ENCODE peak calls at places on chromosome 2, in four cellular contexts. D is H9, T is mesenchymal stem cell, L is neuronal stem cell. J is an unnamed sample.

GRCh38 chr2:205989291-205990071 is 96.5 kb downstream of the INO80D start:
- DNase-seq in D (no peak), T (no peak), L (peak), J (no peak)

GRCh38 chr2:39728941-39729351 is 50.1 kb downstream of the THUMPD2 start:
- DNase-seq in D (peak), T (peak), L (no peak), J (no peak)

GRCh38 chr2:43142921-43143438 is 83.4 kb downstream of the ZFP36L2 start:
- DNase-seq in D (no peak), T (peak), L (no peak), J (no peak)

GRCh38 chr2:51695531-51695930 is 663.6 kb upstream of the NRXN1 start:
- DNase-seq in D (no peak), T (no peak), L (no peak), J (no peak)

GRCh38 chr2:42722328-42723190 is 41.4 kb downstream of the OXER1 start:
- DNase-seq in D (no peak), T (peak), L (no peak), J (peak)

GRCh38 chr2:168670478-168670877 is 132.0 kb upstream of the NOSTRIN start:
- DNase-seq in D (no peak), T (no peak), L (no peak), J (no peak)

GRCh38 chr2:160380000-160380570 is 113.5 kb downstream of the RBMS1 start:
- DNase-seq in D (no peak), T (no peak), L (no peak), J (no peak)

GRCh38 chr2:120715356-120715755 is 20.3 kb upstream of the GLI2 start:
- DNase-seq in D (no peak), T (no peak), L (no peak), J (no peak)

GRCh38 chr2:237911363-237912017 is 52.1 kb downstream of the RAMP1 start:
- DNase-seq in D (no peak), T (no peak), L (no peak), J (no peak)

GRCh38 chr2:17918789-17919188 is 40.3 kb downstream of the KCNS3 start:
- DNase-seq in D (no peak), T (peak), L (no peak), J (no peak)

GRCh38 chr2:219957815-219958214 is 330.4 kb downstream of the SLC4A3 start:
- DNase-seq in D (no peak), T (no peak), L (no peak), J (no peak)

GRCh38 chr2:159516241-159516758 is 100.0 kb downstream of the BAZ2B start:
- DNase-seq in D (no peak), T (peak), L (peak), J (peak)

GRCh38 chr2:167582619-167583018 is 664.8 kb downstream of the STK39 start:
- DNase-seq in D (peak), T (no peak), L (no peak), J (no peak)

GRCh38 chr2:218051908-218052307 is 17.1 kb upstream of the RUFY4 start:
- DNase-seq in D (no peak), T (no peak), L (no peak), J (no peak)

GRCh38 chr2:47232738-47233415 is 77.8 kb upstream of the STPG4 start:
- DNase-seq in D (no peak), T (peak), L (no peak), J (no peak)

GRCh38 chr2:9665903-9666302 is 35.1 kb upstream of the YWHAQ start:
- DNase-seq in D (no peak), T (peak), L (no peak), J (no peak)

GRCh38 chr2:181953773-181954537 is 31.7 kb upstream of the PPP1R1C start:
- DNase-seq in D (peak), T (peak), L (peak), J (peak)

GRCh38 chr2:236041616-236042015 is 126.6 kb downstream of the GBX2 start:
- DNase-seq in D (no peak), T (no peak), L (no peak), J (no peak)

GRCh38 chr2:217517402-217517801 is 485.4 kb downstream of the TNS1 start:
- DNase-seq in D (no peak), T (peak), L (no peak), J (no peak)

GRCh38 chr2:64638502-64639120 is 15.1 kb downstream of the SERTAD2 start:
- DNase-seq in D (no peak), T (no peak), L (no peak), J (no peak)

GRCh38 chr2:64640153-64641044 is 13.3 kb downstream of the SERTAD2 start:
- DNase-seq in D (no peak), T (peak), L (no peak), J (no peak)

GRCh38 chr2:64641585-64641984 is 12.1 kb downstream of the SERTAD2 start:
- DNase-seq in D (no peak), T (no peak), L (no peak), J (no peak)

GRCh38 chr2:64637931-64638330 is 15.8 kb downstream of the SERTAD2 start:
- DNase-seq in D (no peak), T (peak), L (no peak), J (peak)

GRCh38 chr2:64639691-64640090 is 14.0 kb downstream of the SERTAD2 start:
- DNase-seq in D (no peak), T (no peak), L (no peak), J (peak)
- H3K4me2 ChIP-seq in D (no peak), T (no peak), L (no peak), J (no peak)

GRCh38 chr2:128390256-128390990 is 71.8 kb upstream of the HS6ST1 start:
- DNase-seq in D (peak), T (no peak), L (no peak), J (no peak)
- H3K18ac ChIP-seq in D (no peak), T (no peak), L (peak), J (peak)

DNA sequence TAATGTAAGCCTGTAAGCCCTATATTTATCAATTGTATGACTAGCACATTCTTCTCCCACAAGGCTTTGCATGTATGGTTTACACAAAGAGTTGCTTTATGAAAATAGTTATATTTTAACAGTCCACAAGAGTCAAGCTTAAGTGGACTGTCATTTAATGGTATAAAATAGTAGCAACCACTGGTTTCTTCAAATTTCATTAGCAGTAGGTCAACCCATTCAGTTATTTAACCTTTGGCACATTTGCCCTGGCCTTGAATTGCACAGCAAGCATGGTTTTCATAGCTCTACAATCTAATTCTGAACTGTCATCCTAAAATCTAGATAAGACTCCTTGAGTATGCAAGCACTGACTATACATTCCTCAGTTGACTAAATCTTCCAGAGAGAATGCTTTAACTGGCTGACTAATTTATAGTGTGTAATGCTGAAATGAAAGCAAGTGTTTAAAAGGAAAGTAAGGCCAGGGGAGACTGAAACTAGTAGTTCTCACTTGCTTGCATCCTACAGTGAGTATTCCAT is 1.8 kb downstream of the DPP4 start:
- DNase-seq in D (no peak), T (peak), L (no peak), J (peak)
- H3K4me2 ChIP-seq in D (no peak), T (no peak), L (no peak), J (no peak)

DNA sequence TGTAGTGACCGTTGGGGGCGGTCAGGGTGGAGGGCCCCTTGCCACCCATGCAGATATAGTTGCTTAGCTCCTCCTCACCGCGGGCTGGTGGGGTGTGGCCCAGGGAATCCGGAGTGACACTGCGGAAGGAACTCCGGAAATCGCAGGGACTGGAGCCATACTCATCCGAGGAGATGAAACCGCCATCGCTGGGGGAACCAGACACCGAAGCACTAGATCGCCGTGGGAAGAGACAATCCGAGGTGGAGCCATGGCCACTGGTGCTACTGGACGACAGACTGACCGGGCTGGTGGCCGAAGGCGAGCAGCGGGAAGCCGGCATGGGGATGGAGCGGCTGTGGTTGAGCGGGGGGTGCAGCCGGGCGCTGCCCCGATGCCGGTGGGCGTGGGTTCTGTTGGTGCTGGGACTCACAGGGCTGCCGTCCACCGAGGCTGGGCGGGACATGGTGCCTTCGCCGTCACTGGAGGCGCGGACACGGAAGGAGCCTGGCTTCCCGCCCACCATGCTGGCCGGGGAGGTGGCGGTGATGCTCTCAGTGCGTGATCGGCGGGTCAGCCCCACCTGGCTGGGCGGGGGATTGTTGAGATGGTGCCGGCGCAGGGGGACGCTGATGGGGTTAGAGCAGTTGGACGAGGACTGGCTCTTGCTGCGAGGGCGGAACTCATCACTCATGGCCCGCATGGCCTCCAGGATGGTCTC is 2.2 kb downstream of the IRS1 start:
- DNase-seq in D (peak), T (no peak), L (no peak), J (no peak)
- H3K18ac ChIP-seq in D (no peak), T (peak), L (peak), J (peak)

GRCh38 chr2:23496456-23496855 is 111.5 kb downstream of the KLHL29 start:
- DNase-seq in D (no peak), T (no peak), L (no peak), J (no peak)
- H3K4me2 ChIP-seq in D (no peak), T (no peak), L (no peak), J (no peak)

DNA sequence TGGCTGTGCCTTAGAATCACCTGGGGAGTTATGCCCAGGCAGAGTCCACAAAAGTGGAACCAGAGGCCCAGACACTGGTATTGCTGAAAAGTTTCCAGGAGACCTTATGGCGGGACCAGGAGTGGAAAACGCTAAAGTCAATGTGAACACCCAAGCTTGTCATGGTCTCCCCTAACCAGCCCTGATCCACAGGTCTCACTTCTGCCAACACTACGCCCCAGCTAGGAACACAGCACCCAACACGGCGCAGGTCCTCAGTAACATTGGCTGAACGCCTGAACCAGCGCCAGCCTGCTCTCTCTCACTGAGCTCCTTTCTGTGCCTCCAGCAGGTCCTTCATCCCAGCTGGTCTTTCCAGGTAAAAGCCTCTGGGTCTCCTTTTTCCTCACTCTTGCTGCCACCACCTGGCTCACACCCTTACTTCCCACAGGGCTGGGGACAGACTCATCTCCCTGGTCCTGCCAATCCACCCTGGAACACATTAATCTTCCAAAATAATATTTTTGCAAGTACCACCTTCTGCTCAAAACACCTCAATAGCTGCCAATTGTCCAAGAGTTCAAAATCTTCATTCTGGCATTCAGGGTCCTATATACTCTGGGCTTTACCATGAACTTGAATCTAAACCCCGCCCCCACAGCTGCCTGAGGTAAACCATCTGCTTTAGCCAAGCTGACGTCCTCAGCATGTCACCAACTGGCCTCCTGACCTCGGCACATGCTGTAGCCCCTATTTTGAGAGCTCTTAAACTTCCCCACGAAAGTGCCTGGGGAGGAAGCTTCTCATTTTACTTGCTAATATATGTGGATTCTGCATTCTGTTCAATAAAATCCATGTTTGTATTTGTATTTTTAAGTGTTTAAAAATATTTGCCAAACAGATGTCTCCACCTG is 34.6 kb downstream of the ADCY3 start:
- DNase-seq in D (no peak), T (peak), L (no peak), J (no peak)
- H3K18ac ChIP-seq in D (no peak), T (no peak), L (peak), J (no peak)

GRCh38 chr2:173452436-173452835 is 97.8 kb downstream of the CDCA7 start:
- DNase-seq in D (no peak), T (no peak), L (peak), J (no peak)

GRCh38 chr2:173446722-173447121 is 92.0 kb downstream of the CDCA7 start:
- DNase-seq in D (no peak), T (no peak), L (no peak), J (no peak)

GRCh38 chr2:173451137-173451536 is 96.5 kb downstream of the CDCA7 start:
- DNase-seq in D (no peak), T (no peak), L (no peak), J (no peak)

GRCh38 chr2:173448938-173449471 is 94.3 kb downstream of the CDCA7 start:
- DNase-seq in D (peak), T (peak), L (peak), J (peak)
- H3K4me2 ChIP-seq in D (peak), T (peak), L (no peak), J (peak)

DNA sequence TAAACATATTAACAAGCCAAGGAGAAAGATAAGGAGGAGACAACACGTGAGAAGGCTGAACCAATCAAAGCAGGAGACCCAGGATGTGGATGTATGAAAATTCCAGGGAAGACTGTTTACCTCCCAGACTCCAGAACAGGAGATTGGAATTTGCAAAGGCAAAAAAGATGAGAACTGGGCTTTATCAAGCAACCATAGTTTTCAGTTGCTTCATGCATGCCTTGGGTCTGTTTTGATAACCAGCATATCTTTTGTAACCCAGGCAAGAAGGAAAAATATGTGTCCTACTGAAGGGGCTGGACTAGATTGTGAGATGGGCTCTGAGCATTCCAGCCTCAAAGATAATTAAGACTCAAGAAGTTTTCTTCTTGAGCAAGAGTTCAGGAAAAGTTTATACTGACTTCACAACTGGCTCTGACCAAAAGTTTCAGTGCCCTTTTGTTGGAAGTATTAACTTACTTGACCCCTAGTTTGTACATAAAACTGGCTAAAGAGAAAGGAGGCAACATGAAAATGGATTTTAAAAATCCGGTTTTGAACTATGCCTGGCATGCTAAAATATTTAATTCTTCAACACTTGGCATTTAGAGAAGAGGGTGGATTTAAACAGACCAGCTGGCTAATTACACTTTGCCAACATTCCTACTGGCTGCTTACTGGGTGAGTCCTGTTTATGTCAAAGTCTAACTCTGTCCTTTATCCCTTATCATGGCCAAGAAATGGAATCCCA is 79.3 kb upstream of the CD28 start:
- DNase-seq in D (no peak), T (peak), L (no peak), J (peak)
- H3K18ac ChIP-seq in D (no peak), T (peak), L (no peak), J (no peak)

DNA sequence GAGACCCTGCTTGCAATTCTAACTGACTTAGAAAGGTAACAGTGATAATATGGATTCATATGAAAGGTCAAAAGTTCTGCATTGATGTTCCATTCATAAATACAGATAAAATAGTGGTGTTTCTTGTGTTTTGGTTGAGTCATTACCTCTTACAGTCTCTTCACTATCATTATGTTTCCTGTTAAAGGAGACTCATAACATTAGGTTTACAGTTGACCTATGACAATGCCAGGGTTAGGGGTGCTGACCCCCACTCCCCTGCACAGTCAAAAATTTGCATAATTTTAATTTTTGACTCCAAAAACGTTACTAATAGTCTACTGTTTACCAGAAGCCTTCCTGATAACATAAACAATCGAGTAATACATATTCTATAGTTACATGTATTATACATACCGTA is 75.4 kb downstream of the VRK2 start:
- DNase-seq in D (no peak), T (no peak), L (no peak), J (no peak)
- H3K4me2 ChIP-seq in D (no peak), T (no peak), L (no peak), J (no peak)

J was measured in trophoblast cell.